ENCODE peak calls at places on chromosome 16, in four cellular contexts. A is NCI-H510A treated with DMSO at 0.1 percent for 48 hours, P is MCF 10A, X is AG09319. B is an unnamed sample.

GRCh38 chr16:59964232-59964924 is 1230.3 kb upstream of the GOT2 start:
- DNase-seq in P (peak), A (no peak), X (no peak), B (peak)

GRCh38 chr16:6317924-6318323 is 1014.7 kb upstream of the RBFOX1 start:
- DNase-seq in X (no peak), A (no peak), P (no peak), B (no peak)

GRCh38 chr16:28846933-28847273 is 755 bp upstream of the TUFM start:
- DNase-seq in P (no peak), A (no peak), X (no peak), B (peak)

GRCh38 chr16:57509231-57509923 is 23.1 kb upstream of the DOK4 start:
- DNase-seq in P (no peak), A (no peak), X (no peak), B (no peak)

GRCh38 chr16:11145173-11145820 is 110.7 kb downstream of the SOCS1 start:
- DNase-seq in A (no peak), X (no peak), P (no peak), B (peak)

GRCh38 chr16:4414187-4414909 is 2.0 kb downstream of the CORO7 start:
- DNase-seq in X (no peak), P (no peak), A (no peak), B (no peak)

GRCh38 chr16:31875112-31875803 is 1.7 kb downstream of the ZNF267 start:
- DNase-seq in P (peak), A (no peak), X (no peak), B (peak)

GRCh38 chr16:12205378-12205777 is 228.8 kb downstream of the SNX29 start:
- DNase-seq in A (no peak), X (no peak), P (no peak), B (no peak)

GRCh38 chr16:17346774-17347569 is 123.8 kb downstream of the XYLT1 start:
- DNase-seq in A (no peak), P (no peak), X (no peak), B (no peak)

GRCh38 chr16:66261826-66262225 is 104.7 kb upstream of the CDH5 start:
- DNase-seq in A (no peak), X (no peak), P (no peak), B (no peak)

GRCh38 chr16:84120023-84120422 is 3.3 kb upstream of the MBTPS1 start:
- DNase-seq in X (no peak), P (no peak), A (no peak), B (no peak)

GRCh38 chr16:1812732-1813163 is 13.9 kb downstream of the HAGH start:
- DNase-seq in X (peak), P (peak), A (peak), B (peak)

B was measured in ELR.